ENCODE peak calls at places on chromosome 5, in four cellular contexts. One of them, this sample, is unnamed.

GRCh38 chr5:136064510-136064909 is 35.7 kb downstream of the TGFBI start:
- DNase-seq in Kasumi-1: no peak
- DNase-seq in GM18507: no peak
- DNase-seq in left kidney: no peak
- DNase-seq in this sample: no peak

GRCh38 chr5:140548300-140548688 is 832 bp downstream of the EIF4EBP3 start:
- DNase-seq in Kasumi-1: no peak
- DNase-seq in GM18507: no peak
- DNase-seq in left kidney: no peak
- DNase-seq in this sample: no peak

GRCh38 chr5:135020111-135020895 is 13.7 kb downstream of the PITX1 start:
- DNase-seq in Kasumi-1: no peak
- DNase-seq in GM18507: no peak
- DNase-seq in left kidney: no peak
- DNase-seq in this sample: no peak

GRCh38 chr5:77946381-77947050 is 170.4 kb upstream of the TBCA start:
- DNase-seq in Kasumi-1: no peak
- DNase-seq in GM18507: no peak
- DNase-seq in left kidney: no peak
- DNase-seq in this sample: no peak

GRCh38 chr5:78005021-78005785 is 229.1 kb upstream of the TBCA start:
- DNase-seq in Kasumi-1: no peak
- DNase-seq in GM18507: no peak
- DNase-seq in left kidney: no peak
- DNase-seq in this sample: peak; percentile 28

GRCh38 chr5:167458412-167458811 is 833.0 kb upstream of the WWC1 start:
- DNase-seq in Kasumi-1: no peak
- DNase-seq in GM18507: no peak
- DNase-seq in left kidney: no peak
- DNase-seq in this sample: no peak

GRCh38 chr5:84436866-84437265 is 52.2 kb upstream of the EDIL3 start:
- DNase-seq in Kasumi-1: no peak
- DNase-seq in GM18507: no peak
- DNase-seq in left kidney: no peak
- DNase-seq in this sample: no peak

GRCh38 chr5:1507457-1507856 is 16.3 kb downstream of the LPCAT1 start:
- DNase-seq in Kasumi-1: no peak
- DNase-seq in GM18507: no peak
- DNase-seq in left kidney: no peak
- DNase-seq in this sample: no peak

GRCh38 chr5:106094128-106094726 is 1576.5 kb downstream of the EFNA5 start:
- DNase-seq in Kasumi-1: no peak
- DNase-seq in GM18507: no peak
- DNase-seq in left kidney: peak; percentile 65
- DNase-seq in this sample: no peak

GRCh38 chr5:177005619-177006264 is 837 bp downstream of the UIMC1 start:
- DNase-seq in Kasumi-1: peak; percentile 43
- DNase-seq in GM18507: no peak
- DNase-seq in left kidney: peak; percentile 91
- DNase-seq in this sample: peak; percentile 20

GRCh38 chr5:78964889-78965288 is 20.2 kb downstream of the ARSB start:
- DNase-seq in Kasumi-1: peak; percentile 71
- DNase-seq in GM18507: no peak
- DNase-seq in left kidney: peak; percentile 83
- DNase-seq in this sample: peak; percentile 71

GRCh38 chr5:77168884-77169254 is 41.6 kb upstream of the PDE8B start:
- DNase-seq in Kasumi-1: no peak
- DNase-seq in GM18507: no peak
- DNase-seq in left kidney: peak; percentile 33
- DNase-seq in this sample: no peak

GRCh38 chr5:51988561-51988960 is 605.3 kb downstream of the ISL1 start:
- DNase-seq in Kasumi-1: no peak
- DNase-seq in GM18507: no peak
- DNase-seq in left kidney: no peak
- DNase-seq in this sample: no peak

GRCh38 chr5:109739741-109740140 is 50.0 kb downstream of the MAN2A1 start:
- DNase-seq in Kasumi-1: no peak
- DNase-seq in GM18507: no peak
- DNase-seq in left kidney: peak; percentile 81
- DNase-seq in this sample: no peak

GRCh38 chr5:116448450-116448849 is 126.2 kb downstream of the SEMA6A start:
- DNase-seq in Kasumi-1: no peak
- DNase-seq in GM18507: no peak
- DNase-seq in left kidney: no peak
- DNase-seq in this sample: no peak

GRCh38 chr5:141487131-141487530 is 1.8 kb upstream of the PCDHGC5 start:
- DNase-seq in Kasumi-1: no peak
- DNase-seq in GM18507: no peak
- DNase-seq in left kidney: no peak
- DNase-seq in this sample: no peak

GRCh38 chr5:68545636-68546325 is 330.2 kb downstream of the PIK3R1 start:
- DNase-seq in Kasumi-1: no peak
- DNase-seq in GM18507: no peak
- DNase-seq in left kidney: no peak
- DNase-seq in this sample: no peak

GRCh38 chr5:151949909-151950308 is 25.3 kb upstream of the GLRA1 start:
- DNase-seq in Kasumi-1: no peak
- DNase-seq in GM18507: no peak
- DNase-seq in left kidney: no peak
- DNase-seq in this sample: no peak

GRCh38 chr5:158538506-158539074 is 561.1 kb downstream of the EBF1 start:
- DNase-seq in Kasumi-1: no peak
- DNase-seq in GM18507: no peak
- DNase-seq in left kidney: peak; percentile 45
- DNase-seq in this sample: no peak

GRCh38 chr5:438481-438981 is 4.4 kb upstream of the EXOC3 start:
- DNase-seq in Kasumi-1: no peak
- DNase-seq in GM18507: no peak
- DNase-seq in left kidney: no peak
- DNase-seq in this sample: no peak

GRCh38 chr5:109411627-109412026 is 1.9 kb upstream of the PJA2 start:
- DNase-seq in Kasumi-1: no peak
- DNase-seq in GM18507: no peak
- DNase-seq in left kidney: peak; percentile 41
- DNase-seq in this sample: peak; percentile 79

GRCh38 chr5:172724203-172724602 is 46.8 kb downstream of the DUSP1 start:
- DNase-seq in Kasumi-1: no peak
- DNase-seq in GM18507: no peak
- DNase-seq in left kidney: no peak
- DNase-seq in this sample: no peak

GRCh38 chr5:79025054-79025465 is 40.0 kb upstream of the ARSB start:
- DNase-seq in Kasumi-1: peak; percentile 74
- DNase-seq in GM18507: no peak
- DNase-seq in left kidney: peak; percentile 89
- DNase-seq in this sample: peak; percentile 29

GRCh38 chr5:141778683-141779082 is 96.7 kb upstream of the ARAP3 start:
- DNase-seq in Kasumi-1: no peak
- DNase-seq in GM18507: no peak
- DNase-seq in left kidney: peak; percentile 50
- DNase-seq in this sample: no peak

GRCh38 chr5:154437281-154437965 is 8.4 kb upstream of the SAP30L start:
- DNase-seq in Kasumi-1: no peak
- DNase-seq in GM18507: no peak
- DNase-seq in left kidney: no peak
- DNase-seq in this sample: no peak

GRCh38 chr5:113336975-113337374 is 97.8 kb downstream of the TSSK1B start:
- DNase-seq in Kasumi-1: peak; percentile 93
- DNase-seq in GM18507: no peak
- DNase-seq in left kidney: peak; percentile 73
- DNase-seq in this sample: peak; percentile 77

GRCh38 chr5:23367863-23368262 is 139.5 kb upstream of the PRDM9 start:
- DNase-seq in Kasumi-1: no peak
- DNase-seq in GM18507: no peak
- DNase-seq in left kidney: peak; percentile 14
- DNase-seq in this sample: no peak

GRCh38 chr5:18394154-18394804 is 760.0 kb downstream of the TAF11L14 start:
- DNase-seq in Kasumi-1: peak; percentile 67
- DNase-seq in GM18507: no peak
- DNase-seq in left kidney: peak; percentile 85
- DNase-seq in this sample: peak; percentile 21

GRCh38 chr5:112691758-112692157 is 45.9 kb upstream of the APC start:
- DNase-seq in Kasumi-1: peak; percentile 90
- DNase-seq in GM18507: no peak
- DNase-seq in left kidney: no peak
- DNase-seq in this sample: peak; percentile 54

GRCh38 chr5:61253547-61253946 is 78.5 kb upstream of the ZSWIM6 start:
- DNase-seq in Kasumi-1: no peak
- DNase-seq in GM18507: no peak
- DNase-seq in left kidney: no peak
- DNase-seq in this sample: no peak

GRCh38 chr5:139759219-139759721 is 36.3 kb upstream of the PSD2 start:
- DNase-seq in Kasumi-1: no peak
- DNase-seq in GM18507: no peak
- DNase-seq in left kidney: peak; percentile 94
- DNase-seq in this sample: peak; percentile 55

GRCh38 chr5:150549735-150550134 is 41.8 kb downstream of the NDST1 start:
- DNase-seq in Kasumi-1: no peak
- DNase-seq in GM18507: no peak
- DNase-seq in left kidney: no peak
- DNase-seq in this sample: no peak

GRCh38 chr5:67983251-67983941 is 232.2 kb upstream of the PIK3R1 start:
- DNase-seq in Kasumi-1: peak; percentile 15
- DNase-seq in GM18507: no peak
- DNase-seq in left kidney: no peak
- DNase-seq in this sample: peak; percentile 90

GRCh38 chr5:178304016-178304415 is 71.4 kb upstream of the PHYKPL start:
- DNase-seq in Kasumi-1: no peak
- DNase-seq in GM18507: no peak
- DNase-seq in left kidney: no peak
- DNase-seq in this sample: no peak

GRCh38 chr5:168168978-168169696 is 122.3 kb upstream of the WWC1 start:
- DNase-seq in Kasumi-1: no peak
- DNase-seq in GM18507: no peak
- DNase-seq in left kidney: no peak
- DNase-seq in this sample: no peak

GRCh38 chr5:56019306-56020272 is 24.8 kb upstream of the IL6ST start:
- DNase-seq in Kasumi-1: no peak
- DNase-seq in GM18507: no peak
- DNase-seq in left kidney: no peak
- DNase-seq in this sample: peak; percentile 22

GRCh38 chr5:24804221-24804681 is 159.5 kb upstream of the CDH10 start:
- DNase-seq in Kasumi-1: no peak
- DNase-seq in GM18507: no peak
- DNase-seq in left kidney: no peak
- DNase-seq in this sample: no peak

GRCh38 chr5:77310494-77311216 is 100.2 kb downstream of the PDE8B start:
- DNase-seq in Kasumi-1: no peak
- DNase-seq in GM18507: no peak
- DNase-seq in left kidney: no peak
- DNase-seq in this sample: no peak

This sample was measured in MV-4-11.